ENCODE peak calls at places on chromosomes 16 and 17, in seven cellular contexts. E is HCT116, P is H9, M is fibroblast of the aortic adventitia, G is amniotic stem cell, N is substantia nigra, R is smooth muscle cell of the brain vasculature. T is an unnamed sample.

GRCh38 chr16:55487048-55487803 is 8.2 kb downstream of the MMP2 start:
- DNase-seq in G (peak), P (no peak), E (no peak), R (no peak), M (peak), N (no peak), T (no peak)

GRCh38 chr16:57663436-57663835 is 4.7 kb upstream of the ADGRG3 start:
- DNase-seq in M (no peak), G (no peak), E (no peak), P (no peak), R (no peak), N (no peak), T (no peak)

GRCh38 chr17:40563371-40564052 is 1.8 kb downstream of the CCR7 start:
- DNase-seq in P (peak), E (no peak), R (no peak), M (no peak), N (no peak), G (no peak), T (no peak)

GRCh38 chr17:901964-902363 is 77.6 kb downstream of the NXN start:
- DNase-seq in R (no peak), N (no peak), P (no peak), E (no peak), G (no peak), M (no peak), T (no peak)

GRCh38 chr17:16511515-16511914 is 19.5 kb upstream of the LRRC75A start:
- DNase-seq in P (no peak), M (no peak), G (no peak), N (no peak), E (no peak), R (no peak), T (no peak)

GRCh38 chr17:65194670-65195334 is 57.6 kb downstream of the RGS9 start:
- DNase-seq in P (peak), N (no peak), M (no peak), G (no peak), R (no peak), E (no peak), T (no peak)

GRCh38 chr17:78838574-78839005 is 2.0 kb downstream of the USP36 start:
- DNase-seq in M (no peak), G (no peak), E (no peak), R (no peak), N (no peak), P (no peak), T (no peak)

GRCh38 chr17:17514361-17514992 is 18.3 kb upstream of the RASD1 start:
- DNase-seq in E (no peak), R (no peak), M (no peak), N (no peak), G (no peak), P (no peak), T (no peak)

GRCh38 chr17:29884995-29885394 is 45.0 kb downstream of the SSH2 start:
- DNase-seq in G (no peak), P (no peak), M (no peak), N (no peak), E (no peak), R (no peak), T (no peak)

GRCh38 chr17:4998027-4998665 is 396 bp downstream of the KIF1C start:
- DNase-seq in G (no peak), E (no peak), P (peak), M (no peak), R (no peak), N (no peak), T (peak)

GRCh38 chr17:63039899-63040602 is 74.0 kb downstream of the TANC2 start:
- DNase-seq in G (peak), R (no peak), N (no peak), E (peak), P (no peak), M (peak), T (no peak)

GRCh38 chr16:21611178-21611545 is 11.8 kb downstream of the METTL9 start:
- DNase-seq in G (no peak), P (no peak), M (peak), R (no peak), E (no peak), N (no peak), T (no peak)